ENCODE peak calls at places on chromosomes 1 and 21, in four cellular contexts. U is stimulated activated CD8-positive, alpha-beta memory T cell treated with anti-CD3 and anti-CD28 coated beads, Interleukin-7, amount 100 ng/mL, for 4 hours; N is NCI-H345; J is AG20443. M is an unnamed sample.

GRCh38 chr1:48200166-48200900 is 22.2 kb upstream of the SLC5A9 start:
- DNase-seq in U (no peak), N (no peak), J (no peak), M (no peak)

GRCh38 chr1:111448482-111448917 is 556 bp downstream of the WDR77 start:
- DNase-seq in U (peak; percentile 10), N (no peak), J (no peak), M (peak; percentile 27)

GRCh38 chr1:234697741-234698140 is 87.8 kb upstream of the IRF2BP2 start:
- DNase-seq in U (no peak), N (no peak), J (no peak), M (no peak)

GRCh38 chr1:180563013-180563827 is 4.5 kb downstream of the OVAAL start:
- DNase-seq in U (no peak), N (no peak), J (peak; percentile 86), M (peak; percentile 42)

GRCh38 chr21:37551406-37552355 is 185.1 kb downstream of the DYRK1A start:
- DNase-seq in U (no peak), N (peak; percentile 69), J (no peak), M (peak; percentile 42)

GRCh38 chr1:155938220-155938627 is 3.2 kb upstream of the RXFP4 start:
- DNase-seq in U (no peak), N (peak; percentile 90), J (peak; percentile 63), M (peak; percentile 81)

GRCh38 chr1:89259283-89259971 is 13.2 kb downstream of the GBP5 start:
- DNase-seq in U (peak; percentile 55), N (no peak), J (no peak), M (no peak)

GRCh38 chr1:18347559-18347958 is 133.2 kb upstream of the KLHDC7A start:
- DNase-seq in U (no peak), N (no peak), J (no peak), M (no peak)

GRCh38 chr1:89808429-89809117 is 12.3 kb upstream of the LRRC8D start:
- DNase-seq in U (no peak), N (no peak), J (peak; percentile 40), M (no peak)

GRCh38 chr1:48493970-48494769 is 22.2 kb upstream of the SPATA6 start:
- DNase-seq in U (no peak), N (peak; percentile 43), J (peak; percentile 44), M (peak; percentile 74)

GRCh38 chr1:28782011-28782410 is 30.0 kb upstream of the OPRD1 start:
- DNase-seq in U (no peak), N (no peak), J (no peak), M (no peak)

GRCh38 chr1:237527761-237528160 is 363.0 kb downstream of the ZP4 start:
- DNase-seq in U (no peak), N (no peak), J (no peak), M (no peak)

GRCh38 chr1:112603012-112603411 is 15.9 kb downstream of the ST7L start:
- DNase-seq in U (no peak), N (no peak), J (no peak), M (no peak)